ENCODE peak calls at places on chromosomes 11 and 22, in ten cellular contexts. One of them, this sample, is unnamed.

GRCh38 chr11:6602096-6602940 is 1.1 kb downstream of the RRP8 start:
- DNase-seq in HFFc6: no peak
- DNase-seq in HFF-Myc: no peak
- DNase-seq in GM06990: no peak
- DNase-seq in bronchial epithelial cell: no peak
- DNase-seq in A549: no peak
- DNase-seq in progenitor cell of endocrine pancreas: no peak
- DNase-seq in mesothelial cell of epicardium: no peak
- DNase-seq in SK-N-SH: peak; percentile 16
- DNase-seq in GM10248: no peak
- DNase-seq in this sample: no peak

GRCh38 chr22:25976346-25976745 is 192.9 kb upstream of the SEZ6L start:
- DNase-seq in mesothelial cell of epicardium: no peak
- DNase-seq in bronchial epithelial cell: no peak
- DNase-seq in GM06990: no peak
- DNase-seq in SK-N-SH: no peak
- DNase-seq in A549: no peak
- DNase-seq in HFFc6: no peak
- DNase-seq in GM10248: no peak
- DNase-seq in HFF-Myc: no peak
- DNase-seq in progenitor cell of endocrine pancreas: no peak
- DNase-seq in this sample: no peak

GRCh38 chr11:44904261-44905080 is 46.2 kb downstream of the TP53I11 start:
- DNase-seq in bronchial epithelial cell: no peak
- DNase-seq in A549: no peak
- DNase-seq in HFFc6: no peak
- DNase-seq in SK-N-SH: no peak
- DNase-seq in progenitor cell of endocrine pancreas: no peak
- DNase-seq in HFF-Myc: no peak
- DNase-seq in GM10248: no peak
- DNase-seq in GM06990: no peak
- DNase-seq in mesothelial cell of epicardium: no peak
- DNase-seq in this sample: no peak

GRCh38 chr22:33803371-33803770 is 116.9 kb downstream of the LARGE1 start:
- DNase-seq in HFF-Myc: peak; percentile 62
- DNase-seq in HFFc6: peak; percentile 69
- DNase-seq in mesothelial cell of epicardium: no peak
- DNase-seq in GM06990: no peak
- DNase-seq in SK-N-SH: no peak
- DNase-seq in A549: peak; percentile 7
- DNase-seq in GM10248: no peak
- DNase-seq in progenitor cell of endocrine pancreas: no peak
- DNase-seq in bronchial epithelial cell: peak; percentile 74
- DNase-seq in this sample: no peak

GRCh38 chr11:119229736-119230135 is 23.6 kb downstream of the CBL start:
- DNase-seq in SK-N-SH: no peak
- DNase-seq in GM10248: no peak
- DNase-seq in GM06990: no peak
- DNase-seq in A549: no peak
- DNase-seq in bronchial epithelial cell: peak; percentile 52
- DNase-seq in mesothelial cell of epicardium: no peak
- DNase-seq in progenitor cell of endocrine pancreas: no peak
- DNase-seq in HFFc6: no peak
- DNase-seq in HFF-Myc: no peak
- DNase-seq in this sample: no peak

GRCh38 chr11:947744-948143 is 22.1 kb downstream of the AP2A2 start:
- DNase-seq in GM06990: no peak
- DNase-seq in GM10248: no peak
- DNase-seq in SK-N-SH: no peak
- DNase-seq in HFF-Myc: no peak
- DNase-seq in mesothelial cell of epicardium: no peak
- DNase-seq in A549: no peak
- DNase-seq in HFFc6: no peak
- DNase-seq in progenitor cell of endocrine pancreas: no peak
- DNase-seq in bronchial epithelial cell: no peak
- DNase-seq in this sample: no peak

GRCh38 chr11:45142241-45142885 is 4.1 kb upstream of the PRDM11 start:
- DNase-seq in SK-N-SH: no peak
- DNase-seq in HFF-Myc: no peak
- DNase-seq in GM10248: no peak
- DNase-seq in bronchial epithelial cell: peak; percentile 22
- DNase-seq in mesothelial cell of epicardium: no peak
- DNase-seq in A549: no peak
- DNase-seq in progenitor cell of endocrine pancreas: no peak
- DNase-seq in GM06990: no peak
- DNase-seq in HFFc6: no peak
- DNase-seq in this sample: no peak

GRCh38 chr11:2921261-2921660 is 8.0 kb downstream of the PHLDA2 start:
- DNase-seq in HFFc6: no peak
- DNase-seq in bronchial epithelial cell: no peak
- DNase-seq in progenitor cell of endocrine pancreas: no peak
- DNase-seq in GM06990: no peak
- DNase-seq in HFF-Myc: no peak
- DNase-seq in GM10248: no peak
- DNase-seq in A549: no peak
- DNase-seq in SK-N-SH: no peak
- DNase-seq in mesothelial cell of epicardium: no peak
- DNase-seq in this sample: no peak

GRCh38 chr11:2583605-2583958 is 116.2 kb downstream of the KCNQ1OT1 start:
- DNase-seq in mesothelial cell of epicardium: no peak
- DNase-seq in GM06990: no peak
- DNase-seq in progenitor cell of endocrine pancreas: peak; percentile 9
- DNase-seq in A549: no peak
- DNase-seq in HFF-Myc: no peak
- DNase-seq in GM10248: no peak
- DNase-seq in bronchial epithelial cell: no peak
- DNase-seq in SK-N-SH: peak; percentile 20
- DNase-seq in HFFc6: no peak
- DNase-seq in this sample: peak; percentile 10

GRCh38 chr11:2862395-2862949 is 23.1 kb downstream of the CDKN1C start:
- DNase-seq in GM10248: no peak
- DNase-seq in bronchial epithelial cell: no peak
- DNase-seq in SK-N-SH: no peak
- DNase-seq in progenitor cell of endocrine pancreas: no peak
- DNase-seq in HFF-Myc: no peak
- DNase-seq in A549: no peak
- DNase-seq in HFFc6: no peak
- DNase-seq in mesothelial cell of epicardium: no peak
- DNase-seq in GM06990: no peak
- DNase-seq in this sample: no peak

GRCh38 chr11:100629671-100630070 is 57.4 kb upstream of the ARHGAP42 start:
- DNase-seq in HFFc6: no peak
- DNase-seq in bronchial epithelial cell: peak; percentile 48
- DNase-seq in HFF-Myc: no peak
- DNase-seq in mesothelial cell of epicardium: no peak
- DNase-seq in progenitor cell of endocrine pancreas: no peak
- DNase-seq in GM10248: no peak
- DNase-seq in A549: peak; percentile 47
- DNase-seq in SK-N-SH: no peak
- DNase-seq in GM06990: no peak
- DNase-seq in this sample: no peak

GRCh38 chr11:130827697-130828377 is 88.4 kb downstream of the SNX19 start:
- DNase-seq in GM10248: peak; percentile 25
- DNase-seq in progenitor cell of endocrine pancreas: peak; percentile 37
- DNase-seq in A549: peak; percentile 80
- DNase-seq in SK-N-SH: peak; percentile 53
- DNase-seq in GM06990: no peak
- DNase-seq in HFFc6: peak; percentile 72
- DNase-seq in mesothelial cell of epicardium: no peak
- DNase-seq in bronchial epithelial cell: peak; percentile 78
- DNase-seq in HFF-Myc: peak; percentile 59
- DNase-seq in this sample: peak; percentile 66
- TF ChIP-seq CTCF in GM10248: peak; percentile 16
- TF ChIP-seq CTCF in progenitor cell of endocrine pancreas: peak; percentile 57
- TF ChIP-seq CTCF in A549: peak; percentile 62
- TF ChIP-seq CTCF in SK-N-SH: peak; percentile 72
- TF ChIP-seq CTCF in GM06990: peak; percentile 68
- TF ChIP-seq CTCF in HFFc6: peak; percentile 82
- TF ChIP-seq CTCF in mesothelial cell of epicardium: no peak
- TF ChIP-seq CTCF in bronchial epithelial cell: peak; percentile 75
- TF ChIP-seq CTCF in HFF-Myc: peak; percentile 69
- TF ChIP-seq CTCF in this sample: peak; percentile 56

DNA sequence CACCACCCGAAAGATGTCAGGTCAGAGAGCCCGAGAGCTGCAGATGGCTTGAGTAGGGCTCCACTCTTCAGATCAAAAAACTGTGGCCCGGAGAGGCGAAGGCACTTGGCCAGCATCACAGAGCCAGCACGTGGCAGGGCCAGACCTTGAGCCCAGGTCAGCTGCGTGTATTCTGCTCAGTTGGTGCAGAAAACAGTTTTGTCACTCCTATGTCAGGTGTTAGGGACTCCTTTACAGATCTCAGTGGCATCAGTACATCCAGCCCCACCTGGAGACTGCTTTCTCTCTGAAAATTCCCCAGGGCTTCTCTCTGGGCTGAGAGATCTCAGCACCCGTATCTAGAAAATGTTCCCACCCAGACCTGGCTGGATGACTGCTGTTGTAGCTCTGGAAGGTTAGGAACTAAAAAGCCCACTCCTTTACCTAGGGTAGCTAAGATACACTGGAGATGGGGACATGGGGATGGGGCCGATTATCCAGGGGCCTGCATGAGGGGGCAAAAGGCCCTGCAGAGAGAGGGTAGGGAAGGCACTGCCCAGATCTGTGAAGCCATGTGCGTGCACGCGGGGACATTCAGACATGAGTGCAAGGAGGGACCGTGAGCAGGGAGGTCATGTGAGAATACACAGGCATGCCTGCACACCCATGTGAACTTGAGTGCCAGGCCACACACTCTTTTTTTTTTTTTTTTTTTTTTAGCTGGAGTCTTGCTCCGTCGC is 3.4 kb downstream of the APOA1 start:
- DNase-seq in bronchial epithelial cell: no peak
- DNase-seq in GM06990: no peak
- DNase-seq in GM10248: no peak
- DNase-seq in HFF-Myc: no peak
- DNase-seq in A549: no peak
- DNase-seq in mesothelial cell of epicardium: no peak
- DNase-seq in progenitor cell of endocrine pancreas: no peak
- DNase-seq in HFFc6: no peak
- DNase-seq in SK-N-SH: no peak
- DNase-seq in this sample: no peak
- TF ChIP-seq CTCF in bronchial epithelial cell: no peak
- TF ChIP-seq CTCF in GM06990: no peak
- TF ChIP-seq CTCF in GM10248: no peak
- TF ChIP-seq CTCF in HFF-Myc: no peak
- TF ChIP-seq CTCF in A549: no peak
- TF ChIP-seq CTCF in mesothelial cell of epicardium: no peak
- TF ChIP-seq CTCF in progenitor cell of endocrine pancreas: no peak
- TF ChIP-seq CTCF in HFFc6: no peak
- TF ChIP-seq CTCF in SK-N-SH: no peak
- TF ChIP-seq CTCF in this sample: no peak

DNA sequence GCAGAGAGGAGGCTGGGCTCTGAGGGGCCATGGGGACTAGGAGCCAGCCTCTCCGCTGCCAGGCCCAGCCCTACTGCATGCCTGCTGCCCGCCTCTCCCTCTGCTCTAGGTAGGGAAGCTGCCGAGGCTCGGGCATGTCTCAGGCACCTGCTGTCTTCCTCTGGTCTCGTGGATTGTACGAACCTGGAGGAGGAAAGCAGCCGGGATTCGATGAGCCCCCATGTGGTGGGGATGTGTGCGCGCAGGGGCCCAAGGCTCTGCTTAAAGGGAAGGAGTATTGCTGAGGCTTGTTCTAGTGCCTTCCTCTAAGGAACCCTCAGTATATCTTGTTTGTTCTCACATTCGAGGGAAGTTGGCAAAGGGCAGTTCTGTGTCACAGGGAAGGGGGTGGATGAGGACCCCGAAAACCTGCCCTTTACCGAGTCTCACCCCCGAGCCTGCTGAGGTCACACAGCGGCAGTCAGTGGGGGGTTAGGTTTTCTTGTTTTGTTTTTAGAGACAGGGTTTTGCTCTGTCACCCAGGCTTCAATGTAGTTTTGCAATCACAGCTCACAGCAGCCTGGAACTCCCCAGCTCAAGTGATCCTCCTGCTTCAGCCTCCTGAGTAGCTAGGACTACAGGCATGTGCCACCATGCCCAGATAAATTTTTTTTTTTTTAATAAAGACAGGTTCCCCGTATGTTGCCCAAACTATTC is 21.3 kb downstream of the DAGLA start:
- DNase-seq in SK-N-SH: peak; percentile 64
- DNase-seq in mesothelial cell of epicardium: no peak
- DNase-seq in GM06990: no peak
- DNase-seq in GM10248: no peak
- DNase-seq in bronchial epithelial cell: peak; percentile 25
- DNase-seq in HFF-Myc: no peak
- DNase-seq in progenitor cell of endocrine pancreas: no peak
- DNase-seq in A549: peak; percentile 66
- DNase-seq in HFFc6: no peak
- DNase-seq in this sample: no peak
- TF ChIP-seq CTCF in SK-N-SH: peak; percentile 47
- TF ChIP-seq CTCF in mesothelial cell of epicardium: peak; percentile 30
- TF ChIP-seq CTCF in GM06990: peak; percentile 34
- TF ChIP-seq CTCF in GM10248: no peak
- TF ChIP-seq CTCF in bronchial epithelial cell: peak; percentile 26
- TF ChIP-seq CTCF in HFF-Myc: peak; percentile 62
- TF ChIP-seq CTCF in progenitor cell of endocrine pancreas: peak; percentile 57
- TF ChIP-seq CTCF in A549: peak; percentile 25
- TF ChIP-seq CTCF in HFFc6: peak; percentile 58
- TF ChIP-seq CTCF in this sample: no peak

GRCh38 chr11:65014146-65014960 is at the start of gene ARL2:
- DNase-seq in A549: no peak
- DNase-seq in bronchial epithelial cell: no peak
- DNase-seq in GM06990: no peak
- DNase-seq in GM10248: peak; percentile 92
- DNase-seq in HFFc6: no peak
- DNase-seq in HFF-Myc: no peak
- DNase-seq in SK-N-SH: no peak
- DNase-seq in mesothelial cell of epicardium: no peak
- DNase-seq in progenitor cell of endocrine pancreas: peak; percentile 87
- DNase-seq in this sample: no peak

GRCh38 chr11:65008873-65009272 is 5.1 kb upstream of the ARL2 start:
- DNase-seq in SK-N-SH: no peak
- DNase-seq in GM06990: no peak
- DNase-seq in bronchial epithelial cell: no peak
- DNase-seq in GM10248: no peak
- DNase-seq in HFFc6: no peak
- DNase-seq in progenitor cell of endocrine pancreas: no peak
- DNase-seq in A549: no peak
- DNase-seq in HFF-Myc: no peak
- DNase-seq in mesothelial cell of epicardium: no peak
- DNase-seq in this sample: no peak

GRCh38 chr11:65016705-65017104 is 2.7 kb downstream of the ARL2 start:
- DNase-seq in progenitor cell of endocrine pancreas: no peak
- DNase-seq in bronchial epithelial cell: no peak
- DNase-seq in mesothelial cell of epicardium: no peak
- DNase-seq in GM06990: no peak
- DNase-seq in GM10248: no peak
- DNase-seq in HFFc6: no peak
- DNase-seq in SK-N-SH: no peak
- DNase-seq in A549: no peak
- DNase-seq in HFF-Myc: no peak
- DNase-seq in this sample: no peak

GRCh38 chr11:65013692-65014145 is 241 bp upstream of the ARL2 start:
- DNase-seq in HFFc6: peak; percentile 80
- DNase-seq in SK-N-SH: peak; percentile 98
- DNase-seq in bronchial epithelial cell: peak; percentile 66
- DNase-seq in progenitor cell of endocrine pancreas: no peak
- DNase-seq in GM06990: peak; percentile 95
- DNase-seq in mesothelial cell of epicardium: peak; percentile 86
- DNase-seq in GM10248: peak; percentile 96
- DNase-seq in A549: peak; percentile 94
- DNase-seq in HFF-Myc: peak; percentile 56
- DNase-seq in this sample: peak; percentile 95

GRCh38 chr11:65013130-65013691 is 749 bp upstream of the ARL2 start:
- DNase-seq in SK-N-SH: peak; percentile 95
- DNase-seq in A549: no peak
- DNase-seq in GM06990: no peak
- DNase-seq in HFFc6: peak; percentile 80
- DNase-seq in progenitor cell of endocrine pancreas: peak; percentile 79
- DNase-seq in HFF-Myc: peak; percentile 63
- DNase-seq in mesothelial cell of epicardium: peak; percentile 71
- DNase-seq in bronchial epithelial cell: peak; percentile 70
- DNase-seq in GM10248: peak; percentile 95
- DNase-seq in this sample: peak; percentile 93
- TF ChIP-seq CTCF in SK-N-SH: peak; percentile 71
- TF ChIP-seq CTCF in A549: peak; percentile 53
- TF ChIP-seq CTCF in GM06990: peak; percentile 87
- TF ChIP-seq CTCF in HFFc6: peak; percentile 79
- TF ChIP-seq CTCF in progenitor cell of endocrine pancreas: peak; percentile 68
- TF ChIP-seq CTCF in HFF-Myc: peak; percentile 68
- TF ChIP-seq CTCF in mesothelial cell of epicardium: no peak
- TF ChIP-seq CTCF in bronchial epithelial cell: peak; percentile 82
- TF ChIP-seq CTCF in GM10248: peak; percentile 90
- TF ChIP-seq CTCF in this sample: peak; percentile 76

This sample was measured in tibial artery.